ENCODE peak calls at places on chromosomes 4 and X, in seven cellular contexts. One of them, this sample, is unnamed.

GRCh38 chr4:156762851-156763250 is 208.7 kb downstream of the PDGFC start:
- DNase-seq in caudate nucleus: no peak
- DNase-seq in stimulated activated CD4-positive, alpha-beta T cell treated with anti-CD3 and anti-CD28 coated beads, Interleukin-15, amount 100 ng/mL, for 1 hour: no peak
- DNase-seq in NCI-H2081: no peak
- DNase-seq in IMR-90: no peak
- DNase-seq in cerebellar cortex: no peak
- DNase-seq in dorsolateral prefrontal cortex: no peak
- DNase-seq in this sample: no peak

GRCh38 chr4:48033825-48034413 is 17.3 kb downstream of the NIPAL1 start:
- DNase-seq in stimulated activated CD4-positive, alpha-beta T cell treated with anti-CD3 and anti-CD28 coated beads, Interleukin-15, amount 100 ng/mL, for 1 hour: no peak
- DNase-seq in caudate nucleus: no peak
- DNase-seq in dorsolateral prefrontal cortex: no peak
- DNase-seq in cerebellar cortex: no peak
- DNase-seq in NCI-H2081: peak; percentile 48
- DNase-seq in IMR-90: peak; percentile 3
- DNase-seq in this sample: peak; percentile 70

GRCh38 chr4:88018471-88018870 is 11.0 kb downstream of the PKD2 start:
- DNase-seq in NCI-H2081: no peak
- DNase-seq in dorsolateral prefrontal cortex: no peak
- DNase-seq in stimulated activated CD4-positive, alpha-beta T cell treated with anti-CD3 and anti-CD28 coated beads, Interleukin-15, amount 100 ng/mL, for 1 hour: no peak
- DNase-seq in caudate nucleus: no peak
- DNase-seq in cerebellar cortex: peak; percentile 61
- DNase-seq in IMR-90: peak; percentile 52
- DNase-seq in this sample: no peak

GRCh38 chrX:18210470-18210869 is 10.2 kb downstream of the BEND2 start:
- DNase-seq in dorsolateral prefrontal cortex: no peak
- DNase-seq in cerebellar cortex: peak; percentile 17
- DNase-seq in caudate nucleus: no peak
- DNase-seq in IMR-90: peak; percentile 4
- DNase-seq in NCI-H2081: no peak
- DNase-seq in stimulated activated CD4-positive, alpha-beta T cell treated with anti-CD3 and anti-CD28 coated beads, Interleukin-15, amount 100 ng/mL, for 1 hour: no peak
- DNase-seq in this sample: no peak

GRCh38 chrX:5644786-5645185 is 583.9 kb downstream of the NLGN4X start:
- DNase-seq in caudate nucleus: no peak
- DNase-seq in dorsolateral prefrontal cortex: no peak
- DNase-seq in NCI-H2081: peak; percentile 79
- DNase-seq in cerebellar cortex: no peak
- DNase-seq in IMR-90: no peak
- DNase-seq in stimulated activated CD4-positive, alpha-beta T cell treated with anti-CD3 and anti-CD28 coated beads, Interleukin-15, amount 100 ng/mL, for 1 hour: no peak
- DNase-seq in this sample: no peak

GRCh38 chrX:11664211-11664888 is 1.4 kb downstream of the ARHGAP6 start:
- DNase-seq in caudate nucleus: no peak
- DNase-seq in NCI-H2081: no peak
- DNase-seq in dorsolateral prefrontal cortex: no peak
- DNase-seq in IMR-90: no peak
- DNase-seq in cerebellar cortex: no peak
- DNase-seq in stimulated activated CD4-positive, alpha-beta T cell treated with anti-CD3 and anti-CD28 coated beads, Interleukin-15, amount 100 ng/mL, for 1 hour: no peak
- DNase-seq in this sample: no peak

GRCh38 chr4:42654606-42655005 is 2.3 kb downstream of the ATP8A1 start:
- DNase-seq in cerebellar cortex: no peak
- DNase-seq in caudate nucleus: no peak
- DNase-seq in IMR-90: peak; percentile 50
- DNase-seq in dorsolateral prefrontal cortex: no peak
- DNase-seq in stimulated activated CD4-positive, alpha-beta T cell treated with anti-CD3 and anti-CD28 coated beads, Interleukin-15, amount 100 ng/mL, for 1 hour: no peak
- DNase-seq in NCI-H2081: no peak
- DNase-seq in this sample: no peak

GRCh38 chr4:110268352-110268751 is 69.9 kb upstream of the ELOVL6 start:
- DNase-seq in stimulated activated CD4-positive, alpha-beta T cell treated with anti-CD3 and anti-CD28 coated beads, Interleukin-15, amount 100 ng/mL, for 1 hour: no peak
- DNase-seq in caudate nucleus: no peak
- DNase-seq in IMR-90: no peak
- DNase-seq in cerebellar cortex: no peak
- DNase-seq in dorsolateral prefrontal cortex: no peak
- DNase-seq in NCI-H2081: no peak
- DNase-seq in this sample: no peak

GRCh38 chr4:122823476-122823875 is 3.2 kb upstream of the FGF2 start:
- DNase-seq in stimulated activated CD4-positive, alpha-beta T cell treated with anti-CD3 and anti-CD28 coated beads, Interleukin-15, amount 100 ng/mL, for 1 hour: no peak
- DNase-seq in caudate nucleus: no peak
- DNase-seq in NCI-H2081: no peak
- DNase-seq in dorsolateral prefrontal cortex: no peak
- DNase-seq in cerebellar cortex: no peak
- DNase-seq in IMR-90: no peak
- DNase-seq in this sample: no peak

GRCh38 chrX:40996886-40997530 is 88.2 kb upstream of the USP9X start:
- DNase-seq in caudate nucleus: no peak
- DNase-seq in dorsolateral prefrontal cortex: no peak
- DNase-seq in cerebellar cortex: peak; percentile 43
- DNase-seq in stimulated activated CD4-positive, alpha-beta T cell treated with anti-CD3 and anti-CD28 coated beads, Interleukin-15, amount 100 ng/mL, for 1 hour: no peak
- DNase-seq in NCI-H2081: peak; percentile 2
- DNase-seq in IMR-90: peak; percentile 81
- DNase-seq in this sample: peak; percentile 9

GRCh38 chr4:147057631-147057980 is 111.9 kb upstream of the TTC29 start:
- DNase-seq in IMR-90: peak; percentile 41
- DNase-seq in cerebellar cortex: no peak
- DNase-seq in dorsolateral prefrontal cortex: no peak
- DNase-seq in caudate nucleus: no peak
- DNase-seq in stimulated activated CD4-positive, alpha-beta T cell treated with anti-CD3 and anti-CD28 coated beads, Interleukin-15, amount 100 ng/mL, for 1 hour: no peak
- DNase-seq in NCI-H2081: no peak
- DNase-seq in this sample: no peak

GRCh38 chr4:98510757-98511517 is 147.5 kb downstream of the TSPAN5 start:
- DNase-seq in IMR-90: peak; percentile 88
- DNase-seq in caudate nucleus: no peak
- DNase-seq in cerebellar cortex: no peak
- DNase-seq in NCI-H2081: no peak
- DNase-seq in stimulated activated CD4-positive, alpha-beta T cell treated with anti-CD3 and anti-CD28 coated beads, Interleukin-15, amount 100 ng/mL, for 1 hour: no peak
- DNase-seq in dorsolateral prefrontal cortex: no peak
- DNase-seq in this sample: no peak

GRCh38 chr4:931194-931959 is 739 bp downstream of the GAK start:
- DNase-seq in caudate nucleus: no peak
- DNase-seq in cerebellar cortex: no peak
- DNase-seq in NCI-H2081: no peak
- DNase-seq in stimulated activated CD4-positive, alpha-beta T cell treated with anti-CD3 and anti-CD28 coated beads, Interleukin-15, amount 100 ng/mL, for 1 hour: no peak
- DNase-seq in IMR-90: peak; percentile 84
- DNase-seq in dorsolateral prefrontal cortex: no peak
- DNase-seq in this sample: no peak

GRCh38 chr4:181775298-181775697 is 467.9 kb upstream of the TENM3 start:
- DNase-seq in stimulated activated CD4-positive, alpha-beta T cell treated with anti-CD3 and anti-CD28 coated beads, Interleukin-15, amount 100 ng/mL, for 1 hour: no peak
- DNase-seq in cerebellar cortex: no peak
- DNase-seq in caudate nucleus: no peak
- DNase-seq in dorsolateral prefrontal cortex: no peak
- DNase-seq in IMR-90: no peak
- DNase-seq in NCI-H2081: no peak
- DNase-seq in this sample: no peak

GRCh38 chr4:110130578-110131358 is 67.6 kb downstream of the ELOVL6 start:
- DNase-seq in cerebellar cortex: no peak
- DNase-seq in dorsolateral prefrontal cortex: no peak
- DNase-seq in caudate nucleus: no peak
- DNase-seq in stimulated activated CD4-positive, alpha-beta T cell treated with anti-CD3 and anti-CD28 coated beads, Interleukin-15, amount 100 ng/mL, for 1 hour: no peak
- DNase-seq in IMR-90: no peak
- DNase-seq in NCI-H2081: no peak
- DNase-seq in this sample: no peak

GRCh38 chr4:64330143-64330542 is 79.1 kb downstream of the TECRL start:
- DNase-seq in cerebellar cortex: no peak
- DNase-seq in NCI-H2081: no peak
- DNase-seq in IMR-90: no peak
- DNase-seq in stimulated activated CD4-positive, alpha-beta T cell treated with anti-CD3 and anti-CD28 coated beads, Interleukin-15, amount 100 ng/mL, for 1 hour: no peak
- DNase-seq in dorsolateral prefrontal cortex: no peak
- DNase-seq in caudate nucleus: no peak
- DNase-seq in this sample: no peak

GRCh38 chr4:102447413-102447812 is 53.7 kb upstream of the NFKB1 start:
- DNase-seq in caudate nucleus: no peak
- DNase-seq in dorsolateral prefrontal cortex: no peak
- DNase-seq in stimulated activated CD4-positive, alpha-beta T cell treated with anti-CD3 and anti-CD28 coated beads, Interleukin-15, amount 100 ng/mL, for 1 hour: no peak
- DNase-seq in IMR-90: no peak
- DNase-seq in cerebellar cortex: no peak
- DNase-seq in NCI-H2081: no peak
- DNase-seq in this sample: no peak

GRCh38 chrX:110086162-110086915 is 83.4 kb downstream of the TMEM164 start:
- DNase-seq in stimulated activated CD4-positive, alpha-beta T cell treated with anti-CD3 and anti-CD28 coated beads, Interleukin-15, amount 100 ng/mL, for 1 hour: no peak
- DNase-seq in NCI-H2081: peak; percentile 50
- DNase-seq in cerebellar cortex: no peak
- DNase-seq in dorsolateral prefrontal cortex: no peak
- DNase-seq in IMR-90: peak; percentile 73
- DNase-seq in caudate nucleus: no peak
- DNase-seq in this sample: no peak

GRCh38 chr4:118367872-118368271 is 15.1 kb upstream of the PRSS12 start:
- DNase-seq in stimulated activated CD4-positive, alpha-beta T cell treated with anti-CD3 and anti-CD28 coated beads, Interleukin-15, amount 100 ng/mL, for 1 hour: no peak
- DNase-seq in NCI-H2081: peak; percentile 7
- DNase-seq in caudate nucleus: no peak
- DNase-seq in IMR-90: no peak
- DNase-seq in cerebellar cortex: no peak
- DNase-seq in dorsolateral prefrontal cortex: no peak
- DNase-seq in this sample: no peak

GRCh38 chr4:76802546-76803021 is 95.4 kb downstream of the SOWAHB start:
- DNase-seq in caudate nucleus: no peak
- DNase-seq in cerebellar cortex: no peak
- DNase-seq in IMR-90: peak; percentile 26
- DNase-seq in stimulated activated CD4-positive, alpha-beta T cell treated with anti-CD3 and anti-CD28 coated beads, Interleukin-15, amount 100 ng/mL, for 1 hour: no peak
- DNase-seq in NCI-H2081: no peak
- DNase-seq in dorsolateral prefrontal cortex: no peak
- DNase-seq in this sample: no peak

GRCh38 chrX:120672841-120673530 is 43.1 kb upstream of the C1GALT1C1 start:
- DNase-seq in NCI-H2081: no peak
- DNase-seq in IMR-90: no peak
- DNase-seq in stimulated activated CD4-positive, alpha-beta T cell treated with anti-CD3 and anti-CD28 coated beads, Interleukin-15, amount 100 ng/mL, for 1 hour: no peak
- DNase-seq in caudate nucleus: no peak
- DNase-seq in dorsolateral prefrontal cortex: no peak
- DNase-seq in cerebellar cortex: no peak
- DNase-seq in this sample: no peak

GRCh38 chr4:159212675-159213297 is 109.9 kb downstream of the RAPGEF2 start:
- DNase-seq in cerebellar cortex: no peak
- DNase-seq in dorsolateral prefrontal cortex: no peak
- DNase-seq in caudate nucleus: no peak
- DNase-seq in IMR-90: no peak
- DNase-seq in NCI-H2081: no peak
- DNase-seq in stimulated activated CD4-positive, alpha-beta T cell treated with anti-CD3 and anti-CD28 coated beads, Interleukin-15, amount 100 ng/mL, for 1 hour: no peak
- DNase-seq in this sample: no peak

GRCh38 chr4:121182296-121182695 is 18.2 kb upstream of the TNIP3 start:
- DNase-seq in NCI-H2081: no peak
- DNase-seq in cerebellar cortex: no peak
- DNase-seq in caudate nucleus: no peak
- DNase-seq in stimulated activated CD4-positive, alpha-beta T cell treated with anti-CD3 and anti-CD28 coated beads, Interleukin-15, amount 100 ng/mL, for 1 hour: no peak
- DNase-seq in dorsolateral prefrontal cortex: no peak
- DNase-seq in IMR-90: peak; percentile 33
- DNase-seq in this sample: no peak

GRCh38 chrX:86078650-86079049 is 31.3 kb upstream of the CHM start:
- DNase-seq in cerebellar cortex: no peak
- DNase-seq in dorsolateral prefrontal cortex: no peak
- DNase-seq in caudate nucleus: no peak
- DNase-seq in IMR-90: no peak
- DNase-seq in NCI-H2081: no peak
- DNase-seq in stimulated activated CD4-positive, alpha-beta T cell treated with anti-CD3 and anti-CD28 coated beads, Interleukin-15, amount 100 ng/mL, for 1 hour: no peak
- DNase-seq in this sample: no peak

GRCh38 chr4:63637270-63637669 is 772.0 kb downstream of the TECRL start:
- DNase-seq in IMR-90: no peak
- DNase-seq in dorsolateral prefrontal cortex: no peak
- DNase-seq in stimulated activated CD4-positive, alpha-beta T cell treated with anti-CD3 and anti-CD28 coated beads, Interleukin-15, amount 100 ng/mL, for 1 hour: no peak
- DNase-seq in cerebellar cortex: no peak
- DNase-seq in NCI-H2081: no peak
- DNase-seq in caudate nucleus: no peak
- DNase-seq in this sample: no peak

GRCh38 chr4:140137654-140138053 is 16.3 kb downstream of the MAML3 start:
- DNase-seq in cerebellar cortex: no peak
- DNase-seq in IMR-90: peak; percentile 59
- DNase-seq in stimulated activated CD4-positive, alpha-beta T cell treated with anti-CD3 and anti-CD28 coated beads, Interleukin-15, amount 100 ng/mL, for 1 hour: no peak
- DNase-seq in caudate nucleus: no peak
- DNase-seq in NCI-H2081: no peak
- DNase-seq in dorsolateral prefrontal cortex: no peak
- DNase-seq in this sample: no peak

GRCh38 chrX:100648601-100649417 is 4.8 kb downstream of the SRPX2 start:
- DNase-seq in cerebellar cortex: peak; percentile 18
- DNase-seq in NCI-H2081: no peak
- DNase-seq in stimulated activated CD4-positive, alpha-beta T cell treated with anti-CD3 and anti-CD28 coated beads, Interleukin-15, amount 100 ng/mL, for 1 hour: no peak
- DNase-seq in caudate nucleus: no peak
- DNase-seq in dorsolateral prefrontal cortex: no peak
- DNase-seq in IMR-90: peak; percentile 84
- DNase-seq in this sample: no peak

GRCh38 chr4:140837742-140838141 is 81.6 kb upstream of the TBC1D9 start:
- DNase-seq in caudate nucleus: no peak
- DNase-seq in dorsolateral prefrontal cortex: no peak
- DNase-seq in NCI-H2081: no peak
- DNase-seq in cerebellar cortex: no peak
- DNase-seq in IMR-90: no peak
- DNase-seq in stimulated activated CD4-positive, alpha-beta T cell treated with anti-CD3 and anti-CD28 coated beads, Interleukin-15, amount 100 ng/mL, for 1 hour: no peak
- DNase-seq in this sample: no peak